ENCODE peak calls at places on chromosomes 3 and 15, in ten cellular contexts. I, W, X, Y, U, P, E, O, R and Q are unnamed samples.

GRCh38 chr3:141241248-141242034 is 9.8 kb downstream of the PXYLP1 start:
- DNase-seq in W (no peak), O (peak; percentile 78), U (no peak), R (peak; percentile 92), X (peak; percentile 92), I (no peak), Y (no peak), P (no peak), E (no peak), Q (no peak)

GRCh38 chr3:37295925-37296324 is 121.5 kb upstream of the LRRFIP2 start:
- DNase-seq in P (no peak), U (no peak), R (no peak), X (no peak), Y (no peak), W (no peak), O (no peak), I (no peak), E (no peak), Q (no peak)

GRCh38 chr3:7307410-7307809 is 446.5 kb downstream of the GRM7 start:
- DNase-seq in X (no peak), P (no peak), I (no peak), Y (no peak), W (no peak), R (no peak), E (no peak), U (no peak), O (no peak), Q (no peak)

GRCh38 chr3:115239717-115240116 is 92.6 kb upstream of the ZBTB20 start:
- DNase-seq in P (no peak), W (no peak), O (peak; percentile 85), E (peak; percentile 62), Y (peak; percentile 53), U (peak; percentile 96), I (no peak), R (peak; percentile 87), X (no peak), Q (no peak)

GRCh38 chr15:91113036-91113435 is 13.0 kb downstream of the SV2B start:
- DNase-seq in P (no peak), R (no peak), I (no peak), X (no peak), U (no peak), Y (no peak), O (peak; percentile 39), E (no peak), W (no peak), Q (no peak)

GRCh38 chr15:93173369-93173768 is 84.4 kb upstream of the RGMA start:
- DNase-seq in W (no peak), E (no peak), O (no peak), Y (no peak), X (no peak), R (no peak), U (peak; percentile 27), I (no peak), P (no peak), Q (no peak)

GRCh38 chr15:58015565-58015964 is 49.9 kb downstream of the ALDH1A2 start:
- DNase-seq in I (no peak), W (no peak), X (no peak), O (no peak), U (no peak), E (no peak), R (no peak), Y (no peak), P (no peak), Q (no peak)

GRCh38 chr3:159441279-159441678 is 547.4 kb upstream of the IL12A start:
- DNase-seq in Y (no peak), P (no peak), X (no peak), E (no peak), I (no peak), U (no peak), R (no peak), O (no peak), W (no peak), Q (no peak)

GRCh38 chr3:28033059-28033784 is 208.2 kb upstream of the CMC1 start:
- DNase-seq in W (no peak), I (no peak), E (no peak), X (no peak), R (no peak), U (no peak), P (no peak), O (no peak), Y (no peak), Q (no peak)

GRCh38 chr3:20569310-20569709 is 383.3 kb upstream of the SGO1 start:
- DNase-seq in U (no peak), E (no peak), O (no peak), P (no peak), Y (no peak), I (no peak), R (no peak), X (no peak), W (no peak), Q (no peak)

GRCh38 chr3:21163961-21164360 is 587.0 kb downstream of the ZNF385D start:
- DNase-seq in U (no peak), Y (no peak), W (no peak), R (no peak), X (no peak), P (no peak), I (no peak), E (no peak), O (no peak), Q (no peak)

DNA sequence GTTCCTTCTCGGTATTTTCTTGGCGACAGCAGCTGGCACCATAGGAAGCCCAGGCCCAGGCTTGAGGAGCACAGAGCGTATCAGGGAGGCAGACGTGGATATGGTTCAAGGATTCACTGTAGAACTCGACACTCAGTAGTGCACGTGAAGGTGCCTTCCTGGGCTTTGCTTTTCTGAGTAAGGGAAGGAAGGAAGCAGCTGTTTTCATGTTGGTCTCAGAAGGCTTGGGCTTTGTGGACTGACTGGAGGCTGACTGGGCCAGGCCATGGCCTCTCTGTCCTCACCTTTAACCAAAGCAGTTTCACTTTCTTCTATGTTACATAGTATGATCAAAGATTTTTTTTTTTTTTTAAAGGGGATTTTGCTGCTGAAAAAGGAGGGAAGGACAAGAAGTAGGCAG is 6.9 kb upstream of the GHRL start:
- DNase-seq in E (no peak), U (no peak), R (no peak), X (no peak), W (no peak), O (no peak), P (no peak), Y (no peak), I (no peak), Q (no peak)
- TF ChIP-seq POLR2A in E (no peak), U (no peak), R (no peak), X (no peak), W (no peak), O (no peak), P (no peak), Y (no peak), I (no peak), Q (no peak)

GRCh38 chr3:170360916-170361315 is 3.4 kb downstream of the SKIL start:
- DNase-seq in O (no peak), I (no peak), P (no peak), R (no peak), W (no peak), Y (no peak), E (no peak), X (no peak), U (peak; percentile 29), Q (no peak)
- TF ChIP-seq POLR2A in O (no peak), I (no peak), P (no peak), R (no peak), W (no peak), Y (no peak), E (no peak), X (no peak), U (no peak), Q (no peak)

GRCh38 chr15:95368211-95368610 is 962.3 kb upstream of the NR2F2 start:
- DNase-seq in X (no peak), P (no peak), E (no peak), U (no peak), R (no peak), Y (no peak), O (no peak), I (no peak), W (no peak), Q (no peak)

GRCh38 chr15:95363636-95364035 is 966.9 kb upstream of the NR2F2 start:
- DNase-seq in R (no peak), O (no peak), I (no peak), U (no peak), W (no peak), X (no peak), Y (no peak), P (no peak), E (no peak), Q (no peak)

GRCh38 chr15:95369202-95369601 is 961.3 kb upstream of the NR2F2 start:
- DNase-seq in O (no peak), R (no peak), Y (no peak), P (no peak), U (no peak), X (no peak), W (no peak), I (no peak), E (no peak), Q (no peak)

GRCh38 chr15:95362306-95362705 is 968.2 kb upstream of the NR2F2 start:
- DNase-seq in P (no peak), E (no peak), R (no peak), I (no peak), Y (no peak), X (no peak), W (no peak), U (no peak), O (no peak), Q (no peak)

DNA sequence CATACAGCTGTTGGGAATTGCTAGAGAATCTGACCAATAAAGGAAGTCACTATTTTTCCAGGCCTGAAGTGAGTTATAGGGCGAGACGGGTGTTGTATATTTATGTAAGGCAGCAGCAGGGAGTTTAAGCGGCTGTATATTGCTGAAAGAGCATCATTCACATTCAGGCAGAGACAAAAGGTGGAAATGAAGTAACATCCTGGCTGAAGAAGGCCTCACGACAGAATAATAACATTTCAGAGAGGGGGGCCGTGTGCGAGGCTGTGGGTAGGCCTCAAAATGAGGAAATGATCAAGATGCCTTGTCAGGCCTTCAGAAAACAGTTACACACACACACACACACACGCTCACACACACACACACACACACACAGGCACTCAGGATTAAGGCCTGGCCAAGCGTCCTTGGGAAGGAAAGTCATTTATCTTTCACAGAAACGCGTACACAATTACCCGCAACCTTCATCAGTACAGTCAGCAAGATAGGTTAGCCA is 964.8 kb upstream of the NR2F2 start:
- DNase-seq in P (no peak), I (no peak), O (no peak), Y (no peak), U (no peak), E (peak; percentile 43), R (peak; percentile 43), W (no peak), X (no peak), Q (peak; percentile 57)
- TF ChIP-seq POLR2A in P (no peak), I (no peak), O (no peak), Y (no peak), U (no peak), E (no peak), R (no peak), W (no peak), X (no peak), Q (no peak)

DNA sequence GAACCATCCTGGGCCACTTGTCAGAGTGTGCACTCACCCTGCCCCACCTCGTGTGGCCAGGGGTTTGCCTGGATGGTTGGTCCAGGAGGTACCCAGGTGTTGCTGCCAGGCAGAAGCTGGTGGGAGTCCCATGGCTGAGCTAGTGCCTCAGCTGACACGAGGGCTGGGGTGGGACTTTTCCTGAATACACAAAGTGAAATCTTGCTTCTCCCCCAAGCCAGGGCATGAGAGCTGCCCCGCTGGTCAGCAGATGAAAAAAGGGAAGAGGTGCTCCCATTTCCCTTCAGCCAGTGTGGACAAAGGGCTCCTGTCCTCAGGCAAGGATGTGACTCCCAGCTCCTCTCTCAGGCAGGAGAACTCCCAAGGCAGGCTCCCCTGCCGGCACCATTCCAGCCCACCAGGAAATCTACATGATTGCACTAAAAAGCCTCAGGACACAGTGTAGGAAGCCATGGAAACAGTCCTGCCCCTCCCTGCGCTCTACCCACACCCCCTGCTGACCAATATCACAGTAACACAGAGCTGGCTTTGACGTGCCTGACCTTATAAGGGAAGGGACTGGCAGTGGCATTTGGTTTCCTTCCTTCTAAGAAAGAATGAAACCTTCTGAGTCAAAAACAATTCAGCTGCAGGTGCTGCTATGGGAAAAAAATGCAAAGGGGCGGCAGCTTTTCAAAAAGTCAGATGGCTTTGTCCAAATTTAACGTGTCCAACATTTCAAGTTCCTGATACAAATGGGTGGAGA is 33.9 kb downstream of the MYO5C start:
- DNase-seq in U (peak; percentile 74), Y (peak; percentile 84), P (peak; percentile 86), X (no peak), E (peak; percentile 73), I (no peak), O (peak; percentile 92), R (peak; percentile 43), W (no peak), Q (peak; percentile 45)
- TF ChIP-seq POLR2A in U (no peak), Y (no peak), P (no peak), X (no peak), E (no peak), I (no peak), O (no peak), R (no peak), W (no peak), Q (no peak)